ENCODE peak calls at places on chromosomes 3 and 15, in five cellular contexts. K is Panc1, J is stomach, M is HCT116, N is GM23338. W is an unnamed sample.

GRCh38 chr3:148714521-148714920 is 16.8 kb downstream of the AGTR1 start:
- DNase-seq in K (no peak), J (no peak), M (no peak), N (no peak), W (no peak)

GRCh38 chr3:71584216-71585061 is 911 bp upstream of the FOXP1 start:
- DNase-seq in K (no peak), J (peak), M (no peak), N (peak), W (peak)

GRCh38 chr15:78104566-78105500 is 12.5 kb downstream of the SH2D7 start:
- DNase-seq in K (no peak), J (no peak), M (no peak), N (no peak), W (no peak)

GRCh38 chr3:64152100-64152499 is 73.2 kb downstream of the PRICKLE2 start:
- DNase-seq in K (no peak), J (no peak), M (no peak), N (no peak), W (no peak)

GRCh38 chr3:67311440-67311839 is 313.3 kb downstream of the KBTBD8 start:
- DNase-seq in K (no peak), J (no peak), M (no peak), N (peak), W (no peak)

GRCh38 chr15:55909036-55909811 is 84.2 kb downstream of the NEDD4 start:
- DNase-seq in K (no peak), J (no peak), M (no peak), N (no peak), W (no peak)

GRCh38 chr3:14124223-14124614 is 451 bp downstream of the CHCHD4 start:
- DNase-seq in K (no peak), J (peak), M (no peak), N (peak), W (peak)

GRCh38 chr3:183626877-183627594 is 8.4 kb upstream of the KLHL24 start:
- DNase-seq in K (no peak), J (no peak), M (no peak), N (no peak), W (no peak)

GRCh38 chr3:142647856-142648255 is 51.7 kb downstream of the PLS1 start:
- DNase-seq in K (peak), J (no peak), M (peak), N (no peak), W (no peak)

GRCh38 chr3:196525141-196525540 is 10.0 kb upstream of the SMCO1 start:
- DNase-seq in K (no peak), J (no peak), M (no peak), N (no peak), W (no peak)

DNA sequence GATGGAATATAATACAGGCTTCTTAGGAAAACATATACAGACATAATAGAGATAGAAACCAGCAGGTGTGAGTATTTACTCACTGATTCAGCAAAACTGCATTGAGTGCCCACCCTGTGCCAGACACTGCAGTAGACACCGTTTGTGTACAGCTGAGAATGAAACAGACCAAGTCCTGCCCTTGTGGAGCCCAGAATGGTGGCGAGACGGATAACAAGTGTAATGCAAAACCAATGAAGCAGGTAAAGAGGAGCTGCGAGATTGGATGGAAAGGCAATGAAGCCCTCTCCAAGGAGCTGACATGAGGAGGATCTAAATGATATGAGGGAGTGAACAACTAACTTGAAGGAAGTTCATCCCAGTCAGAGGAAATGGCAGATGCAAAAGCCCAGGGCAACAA is 256.4 kb downstream of the MEX3B start:
- DNase-seq in K (no peak), J (no peak), M (no peak), N (no peak), W (no peak)
- H3K4me3 ChIP-seq in K (no peak), J (no peak), M (no peak), N (no peak), W (no peak)

GRCh38 chr15:101107625-101108457 is 144.0 kb downstream of the CHSY1 start:
- DNase-seq in K (no peak), J (no peak), M (no peak), N (no peak), W (no peak)
- TF ChIP-seq POLR2AphosphoS5 in K (no peak), J (no peak), M (no peak), N (no peak), W (no peak)

GRCh38 chr3:114290911-114291901 is 2.6 kb upstream of the TIGIT start:
- DNase-seq in K (peak), J (peak), M (peak), N (peak), W (no peak)

GRCh38 chr3:114299421-114299820 is 5.6 kb downstream of the TIGIT start:
- DNase-seq in K (no peak), J (no peak), M (peak), N (peak), W (peak)

GRCh38 chr3:114294940-114295480 is 1.2 kb downstream of the TIGIT start:
- DNase-seq in K (no peak), J (no peak), M (no peak), N (no peak), W (no peak)

GRCh38 chr3:114293846-114294245 is at the start of gene TIGIT:
- DNase-seq in K (no peak), J (no peak), M (no peak), N (no peak), W (no peak)
- H3K4me3 ChIP-seq in K (no peak), J (no peak), M (no peak), N (no peak), W (no peak)

GRCh38 chr15:97961067-97961954 is 808 bp downstream of the ARRDC4 start:
- DNase-seq in K (no peak), J (peak), M (peak), N (peak), W (no peak)

GRCh38 chr15:97962263-97962662 is 1.8 kb downstream of the ARRDC4 start:
- DNase-seq in K (no peak), J (no peak), M (no peak), N (no peak), W (no peak)

GRCh38 chr15:97963779-97964178 is 3.3 kb downstream of the ARRDC4 start:
- DNase-seq in K (no peak), J (no peak), M (no peak), N (no peak), W (no peak)

GRCh38 chr15:97959738-97960363 is 652 bp upstream of the ARRDC4 start:
- DNase-seq in K (no peak), J (no peak), M (peak), N (no peak), W (no peak)

GRCh38 chr15:97960364-97961066 is at the start of gene ARRDC4:
- DNase-seq in K (peak), J (peak), M (peak), N (peak), W (peak)
- TF ChIP-seq POLR2AphosphoS5 in K (no peak), J (peak), M (peak), N (peak), W (no peak)

GRCh38 chr15:38271895-38272294 is 19.3 kb downstream of the SPRED1 start:
- DNase-seq in K (no peak), J (no peak), M (no peak), N (no peak), W (no peak)

GRCh38 chr15:38274135-38274534 is 21.5 kb downstream of the SPRED1 start:
- DNase-seq in K (no peak), J (no peak), M (no peak), N (no peak), W (no peak)

GRCh38 chr15:38275951-38276350 is 23.3 kb downstream of the SPRED1 start:
- DNase-seq in K (no peak), J (no peak), M (no peak), N (no peak), W (no peak)
- H3K4me3 ChIP-seq in K (no peak), J (no peak), M (no peak), N (no peak), W (no peak)

DNA sequence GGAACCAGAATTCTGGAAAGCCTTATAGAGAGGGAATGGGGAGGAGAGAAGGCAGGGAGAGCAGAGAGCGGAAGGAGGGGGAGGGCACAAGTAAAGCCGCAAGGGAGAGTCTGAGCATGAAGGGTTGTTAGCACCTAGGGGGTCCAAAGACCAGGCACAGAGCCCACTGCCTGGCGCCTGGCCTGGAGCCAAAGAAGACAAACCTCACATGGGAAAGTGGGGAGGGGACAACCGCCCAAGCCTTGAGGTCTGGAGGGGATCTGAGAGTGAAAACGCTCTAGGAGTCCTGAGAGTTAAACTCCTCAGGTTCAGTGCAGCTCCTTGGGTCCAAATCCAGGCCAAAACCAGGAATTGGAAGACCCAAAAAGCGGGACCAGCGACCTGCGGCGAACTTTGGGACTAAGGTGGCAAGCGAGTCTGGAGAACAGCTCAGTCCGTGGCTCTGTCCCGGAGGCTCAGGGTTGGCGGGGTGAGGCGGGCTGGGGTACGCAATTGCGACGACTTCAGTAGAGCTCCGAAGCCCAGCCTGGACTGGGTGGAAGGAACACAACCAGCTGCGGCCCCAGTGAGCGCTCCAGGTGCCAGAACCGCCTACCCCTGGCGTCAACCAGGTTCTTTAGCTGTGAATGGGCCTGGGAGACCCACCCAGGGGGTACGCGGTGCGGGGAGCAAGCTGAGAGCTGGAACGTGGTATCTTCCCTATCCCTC is 807 bp upstream of the INAFM2 start:
- DNase-seq in K (no peak), J (no peak), M (no peak), N (peak), W (no peak)
- TF ChIP-seq POLR2AphosphoS5 in K (no peak), J (no peak), M (no peak), N (no peak), W (no peak)

GRCh38 chr3:49133226-49133951 is 539 bp upstream of the LAMB2 start:
- DNase-seq in K (no peak), J (peak), M (peak), N (peak), W (no peak)
- H3K4me3 ChIP-seq in K (peak), J (peak), M (peak), N (peak), W (peak)